ENCODE peak calls at places on chromosomes 13 and 19, in five cellular contexts. Q is lower lobe of right lung, Z is A549, K is adrenal gland, B is uterus. G is an unnamed sample.

GRCh38 chr19:19062454-19063182 is 1.2 kb upstream of the SLC25A42 start:
- DNase-seq in Q (no peak), Z (peak), K (peak), B (no peak), G (no peak)

GRCh38 chr19:33152178-33152577 is 20.3 kb downstream of the WDR88 start:
- DNase-seq in Q (no peak), Z (no peak), K (no peak), B (no peak), G (no peak)

GRCh38 chr13:99657848-99658265 is 156.6 kb downstream of the TM9SF2 start:
- DNase-seq in Q (peak), Z (peak), K (no peak), B (peak), G (no peak)

GRCh38 chr19:40663712-40664692 is 26.4 kb downstream of the NUMBL start:
- DNase-seq in Q (no peak), Z (peak), K (peak), B (peak), G (no peak)

GRCh38 chr19:645912-646797 is 6.5 kb downstream of the FGF22 start:
- DNase-seq in Q (no peak), Z (no peak), K (no peak), B (no peak), G (no peak)

GRCh38 chr19:681029-681626 is 4.9 kb downstream of the FSTL3 start:
- DNase-seq in Q (peak), Z (no peak), K (no peak), B (no peak), G (peak)

GRCh38 chr13:98916403-98916802 is 61.5 kb downstream of the DOCK9 start:
- DNase-seq in Q (no peak), Z (no peak), K (no peak), B (no peak), G (no peak)

GRCh38 chr13:105363747-105364177 is 1171.7 kb downstream of the EFNB2 start:
- DNase-seq in Q (no peak), Z (no peak), K (no peak), B (no peak), G (no peak)

GRCh38 chr19:15115080-15115479 is 7.9 kb downstream of the SYDE1 start:
- DNase-seq in Q (no peak), Z (no peak), K (peak), B (peak), G (peak)

GRCh38 chr19:6772028-6772865 is at the start of gene VAV1:
- DNase-seq in Q (peak), Z (no peak), K (peak), B (no peak), G (no peak)

GRCh38 chr19:34480971-34481821 is at the start of gene WTIP:
- DNase-seq in Q (peak), Z (peak), K (peak), B (peak), G (peak)

GRCh38 chr19:46634656-46635218 is 1.3 kb downstream of the GNG8 start:
- DNase-seq in Q (no peak), Z (no peak), K (no peak), B (no peak), G (no peak)

GRCh38 chr19:17582613-17583012 is 27.2 kb downstream of the COLGALT1 start:
- DNase-seq in Q (no peak), Z (no peak), K (no peak), B (no peak), G (no peak)
- TF ChIP-seq CTCF in Q (no peak), Z (no peak), K (no peak), B (no peak), G (no peak)

GRCh38 chr13:94419304-94419943 is 60.1 kb downstream of the DCT start:
- DNase-seq in Q (no peak), Z (no peak), K (no peak), B (no peak), G (no peak)

GRCh38 chr13:94415484-94415883 is 64.0 kb downstream of the DCT start:
- DNase-seq in Q (no peak), Z (no peak), K (no peak), B (no peak), G (no peak)

GRCh38 chr13:94417294-94417693 is 62.2 kb downstream of the DCT start:
- DNase-seq in Q (no peak), Z (no peak), K (no peak), B (no peak), G (no peak)

GRCh38 chr13:94414141-94414540 is 65.3 kb downstream of the DCT start:
- DNase-seq in Q (no peak), Z (no peak), K (no peak), B (no peak), G (no peak)

DNA sequence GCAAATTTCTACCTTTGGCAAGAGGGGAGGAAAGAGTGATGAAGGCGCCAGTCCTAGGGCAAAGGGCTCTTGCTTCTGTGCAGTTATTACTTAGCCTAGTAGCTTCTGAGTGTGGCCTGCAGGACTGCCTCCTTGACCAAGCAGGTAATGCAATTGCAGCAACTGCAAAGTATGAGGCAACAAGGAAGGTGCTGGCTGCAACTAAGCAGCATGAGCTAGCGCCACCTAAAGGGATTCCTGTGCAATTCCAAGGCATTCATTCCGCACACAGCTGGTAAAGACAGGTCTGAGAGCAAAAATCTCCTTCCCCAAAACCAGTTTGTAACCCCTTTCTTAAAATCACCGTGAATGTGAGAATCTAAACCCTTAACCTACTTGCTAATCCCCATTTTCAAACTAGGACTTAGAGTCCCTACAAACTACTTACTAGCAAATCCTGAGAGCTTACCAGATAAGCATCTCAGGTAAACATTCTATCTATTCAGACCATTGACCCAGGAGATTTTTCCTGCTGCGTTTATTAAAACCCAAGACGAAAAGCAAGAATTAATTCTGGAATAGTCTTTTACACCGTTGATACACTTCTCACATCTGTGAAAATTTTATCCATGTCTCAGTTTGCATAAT is 62.9 kb downstream of the DCT start:
- DNase-seq in Q (no peak), Z (no peak), K (no peak), B (no peak), G (no peak)
- TF ChIP-seq CTCF in Q (peak), Z (no peak), K (peak), B (no peak), G (no peak)

GRCh38 chr13:34156841-34157365 is 339.0 kb downstream of the RFC3 start:
- DNase-seq in Q (peak), Z (peak), K (peak), B (peak), G (peak)

GRCh38 chr13:34162545-34162936 is 344.6 kb downstream of the RFC3 start:
- DNase-seq in Q (no peak), Z (no peak), K (no peak), B (no peak), G (no peak)

GRCh38 chr13:34161829-34162544 is 344.0 kb downstream of the RFC3 start:
- DNase-seq in Q (no peak), Z (peak), K (no peak), B (no peak), G (no peak)

GRCh38 chr13:34155931-34156607 is 338.1 kb downstream of the RFC3 start:
- DNase-seq in Q (no peak), Z (no peak), K (peak), B (no peak), G (no peak)

DNA sequence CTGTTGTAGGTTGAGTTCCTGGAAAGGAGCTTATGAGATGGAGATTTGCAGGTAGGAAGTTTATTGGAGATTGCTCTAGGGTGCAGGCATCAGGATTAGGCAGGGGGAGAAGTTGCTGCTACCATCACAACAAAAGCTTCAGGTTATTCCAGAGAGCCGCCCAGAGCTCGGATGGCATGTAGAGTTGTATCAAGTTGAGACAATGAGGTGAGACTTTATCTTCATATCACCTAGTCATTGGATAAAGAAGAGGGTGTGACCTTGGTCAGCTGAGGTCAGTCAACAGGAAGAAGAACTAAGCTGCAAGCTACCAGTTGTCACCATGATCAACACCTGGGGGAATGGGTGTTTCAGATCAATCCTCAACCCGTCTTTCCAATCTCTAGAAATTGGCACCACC is 342.0 kb downstream of the RFC3 start:
- DNase-seq in Q (no peak), Z (no peak), K (no peak), B (no peak), G (no peak)
- TF ChIP-seq CTCF in Q (no peak), Z (no peak), K (no peak), B (no peak), G (no peak)

GRCh38 chr19:10332965-10333757 is at the start of gene RAVER1:
- DNase-seq in Q (peak), Z (peak), K (peak), B (peak), G (peak)

GRCh38 chr19:10334340-10335148 is 1.2 kb upstream of the RAVER1 start:
- DNase-seq in Q (peak), Z (peak), K (peak), B (peak), G (peak)

GRCh38 chr19:10329555-10329954 is 3.8 kb downstream of the RAVER1 start:
- DNase-seq in Q (no peak), Z (no peak), K (no peak), B (no peak), G (no peak)

GRCh38 chr19:10333758-10334339 is 520 bp upstream of the RAVER1 start:
- DNase-seq in Q (no peak), Z (no peak), K (no peak), B (no peak), G (no peak)

GRCh38 chr19:10332158-10332964 is 968 bp downstream of the RAVER1 start:
- DNase-seq in Q (no peak), Z (no peak), K (no peak), B (no peak), G (no peak)
- TF ChIP-seq CTCF in Q (no peak), Z (no peak), K (no peak), B (no peak), G (no peak)

GRCh38 chr13:90867336-90867683 is 480.2 kb upstream of the MIR17HG start:
- DNase-seq in Q (peak), Z (peak), K (peak), B (no peak), G (peak)
- TF ChIP-seq CTCF in Q (peak), Z (peak), K (peak), B (peak), G (peak)

DNA sequence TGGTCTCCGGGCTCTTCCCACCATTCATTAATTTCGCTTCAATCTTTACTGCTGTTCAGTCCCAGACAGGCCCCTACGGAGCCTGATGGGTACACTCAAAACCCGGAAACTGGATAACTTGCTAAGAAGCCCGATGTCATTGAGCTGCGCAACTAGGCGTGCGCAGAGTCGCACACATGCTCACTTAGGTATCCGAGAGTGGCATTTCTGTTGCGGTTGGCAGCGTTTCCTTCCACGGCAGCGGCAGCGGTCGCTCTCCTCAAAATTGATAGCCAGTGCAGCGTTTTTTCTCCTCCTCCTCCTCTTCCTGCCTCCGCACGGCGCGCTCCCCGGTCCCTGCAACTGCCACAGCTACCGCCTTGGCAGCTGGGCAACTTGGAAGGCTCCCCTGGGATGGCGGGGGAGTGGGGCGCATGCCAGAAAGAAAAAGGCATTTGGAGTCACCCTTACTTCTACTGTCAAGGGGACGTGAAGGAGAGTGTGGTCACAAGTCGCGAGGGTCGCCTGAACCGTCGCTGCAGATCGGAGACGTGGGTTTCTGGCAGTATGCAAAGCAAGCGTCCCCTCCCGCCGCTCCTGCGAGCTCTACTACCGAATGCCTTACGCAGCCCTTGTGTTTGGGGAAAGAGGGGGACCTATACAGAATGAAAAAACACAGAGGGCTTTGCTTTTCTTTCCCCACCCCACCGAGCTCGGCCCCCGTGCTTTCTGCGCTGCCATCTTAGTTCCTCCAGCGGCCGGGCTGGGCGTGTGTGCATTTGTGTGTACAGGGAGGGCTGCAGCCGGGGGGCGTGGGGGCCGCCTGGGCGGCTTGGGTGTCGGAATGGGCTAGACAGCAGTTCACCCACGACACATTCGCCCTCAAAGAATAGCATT is 2.5 kb upstream of the MYCBP2 start:
- DNase-seq in Q (peak), Z (peak), K (peak), B (peak), G (peak)
- TF ChIP-seq CTCF in Q (no peak), Z (no peak), K (no peak), B (no peak), G (no peak)

DNA sequence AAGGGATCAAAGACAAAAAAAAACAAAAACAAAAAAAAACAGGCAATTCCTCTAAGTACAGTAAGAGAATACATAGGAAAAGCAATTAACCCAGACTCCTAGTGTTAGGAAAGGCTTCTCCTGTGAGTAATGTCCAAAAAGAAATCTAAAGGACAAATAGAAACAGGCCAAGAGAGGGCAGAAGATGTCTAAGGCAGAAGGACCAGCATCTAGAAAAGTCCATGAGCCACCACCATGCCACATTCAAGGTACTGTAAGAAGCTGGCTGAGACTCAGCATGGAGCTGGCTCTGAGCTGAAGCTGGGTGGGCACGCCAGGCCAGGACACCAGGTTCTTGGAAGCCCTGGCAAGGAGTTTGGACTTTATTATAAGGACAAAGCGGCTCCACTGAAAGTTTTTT is 118.1 kb upstream of the FRY start:
- DNase-seq in Q (no peak), Z (no peak), K (no peak), B (no peak), G (no peak)
- TF ChIP-seq CTCF in Q (no peak), Z (no peak), K (no peak), B (no peak), G (no peak)

GRCh38 chr13:51645154-51645650 is 60.9 kb downstream of the WDFY2 start:
- DNase-seq in Q (no peak), Z (no peak), K (no peak), B (no peak), G (no peak)

GRCh38 chr13:51643114-51643881 is 59.0 kb downstream of the WDFY2 start:
- DNase-seq in Q (no peak), Z (peak), K (no peak), B (no peak), G (no peak)

GRCh38 chr13:51643882-51644281 is 59.6 kb downstream of the WDFY2 start:
- DNase-seq in Q (no peak), Z (peak), K (no peak), B (no peak), G (no peak)

GRCh38 chr13:51646041-51646670 is 61.9 kb downstream of the WDFY2 start:
- DNase-seq in Q (no peak), Z (no peak), K (no peak), B (no peak), G (no peak)

GRCh38 chr13:51644649-51645048 is 60.4 kb downstream of the WDFY2 start:
- DNase-seq in Q (no peak), Z (no peak), K (peak), B (no peak), G (no peak)
- TF ChIP-seq CTCF in Q (no peak), Z (no peak), K (no peak), B (no peak), G (no peak)

DNA sequence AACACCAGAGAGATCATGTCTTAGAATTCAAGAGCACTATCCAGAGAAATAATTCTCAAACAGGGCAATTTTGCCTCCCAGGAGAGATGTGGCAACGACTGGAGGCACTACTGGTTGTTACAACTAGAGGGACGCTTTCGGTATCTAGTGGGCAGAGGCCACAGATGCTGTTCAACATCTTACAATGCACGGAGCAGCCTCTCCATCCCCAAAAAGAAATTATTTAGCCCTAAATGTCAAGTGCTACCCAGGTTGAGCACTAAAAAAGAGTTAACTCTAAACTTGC is 78.6 kb downstream of the ABCC4 start:
- DNase-seq in Q (no peak), Z (no peak), K (no peak), B (no peak), G (no peak)
- TF ChIP-seq CTCF in Q (no peak), Z (no peak), K (no peak), B (no peak), G (no peak)

DNA sequence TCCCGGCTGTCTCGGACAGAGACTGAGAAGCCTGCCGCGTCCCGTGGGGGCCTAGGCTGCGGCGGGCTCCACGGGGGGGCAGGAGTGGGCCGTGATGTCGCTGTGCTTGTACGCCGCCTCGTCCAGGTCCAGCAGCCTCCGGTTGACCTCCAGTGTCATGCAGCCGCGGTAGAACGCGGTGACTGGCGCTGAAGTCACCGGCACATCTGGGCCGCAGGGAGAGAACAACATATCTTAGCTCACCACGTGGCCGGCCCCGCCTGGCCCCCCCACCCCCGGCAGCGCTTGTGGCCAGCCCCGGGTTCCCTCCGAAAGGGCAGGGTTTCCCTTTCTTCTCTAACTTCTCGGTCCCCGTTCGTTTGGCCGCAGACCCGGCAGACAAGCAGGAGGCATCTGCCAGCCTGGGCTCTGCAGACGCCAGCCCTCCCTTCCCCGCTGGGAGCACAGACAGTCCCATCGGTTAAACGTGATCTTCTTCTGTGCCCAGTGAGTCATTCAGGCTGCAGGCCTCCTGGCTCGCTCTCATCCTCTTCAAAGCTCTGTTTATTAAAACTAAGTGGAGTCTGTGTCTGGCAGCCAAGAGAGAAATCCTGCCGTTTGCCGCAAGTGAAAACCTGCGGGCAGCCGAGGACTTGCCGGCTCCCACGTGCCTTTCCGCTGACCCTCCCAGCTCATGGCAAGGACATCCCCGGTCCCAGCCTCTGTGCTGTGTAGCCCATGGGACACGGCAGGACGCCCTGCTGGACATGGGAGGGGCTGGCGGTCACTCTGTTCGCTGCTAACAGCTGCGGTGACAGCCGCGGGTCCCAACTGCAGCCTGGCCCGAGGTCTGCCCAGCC is 42.8 kb downstream of the GAS6 start:
- DNase-seq in Q (no peak), Z (peak), K (peak), B (peak), G (peak)
- TF ChIP-seq CTCF in Q (peak), Z (no peak), K (peak), B (no peak), G (no peak)

G was measured in tibial nerve.